ENCODE peak calls at places on chromosomes 13 and 19, in seven cellular contexts. P is suprapubic skin, T is kidney, O is colonic mucosa, G is heart right ventricle, W is spleen, L is adrenal gland. U is an unnamed sample.

GRCh38 chr13:91045351-91046034 is 302.0 kb upstream of the MIR17HG start:
- DNase-seq in T (no peak), G (no peak), O (no peak), L (no peak), W (no peak), P (no peak), U (no peak)

GRCh38 chr13:45368571-45368970 is 27.6 kb upstream of the TPT1 start:
- DNase-seq in T (no peak), W (no peak), L (no peak), G (no peak), P (no peak), O (no peak), U (no peak)

GRCh38 chr13:21047087-21047486 is 14.3 kb downstream of the LATS2 start:
- DNase-seq in P (no peak), G (no peak), O (peak; percentile 16), T (no peak), W (no peak), L (no peak), U (no peak)

GRCh38 chr19:7595466-7596133 is at the start of gene CAMSAP3:
- DNase-seq in P (no peak), T (peak; percentile 83), O (peak; percentile 66), W (no peak), L (peak; percentile 28), G (no peak), U (peak; percentile 93)

GRCh38 chr13:77316430-77316829 is 10.5 kb downstream of the MYCBP2 start:
- DNase-seq in T (no peak), P (no peak), L (no peak), W (no peak), O (no peak), G (no peak), U (no peak)

GRCh38 chr19:18168673-18169381 is 4.8 kb upstream of the IFI30 start:
- DNase-seq in P (no peak), T (no peak), L (no peak), O (no peak), G (no peak), W (peak; percentile 87), U (peak; percentile 88)

GRCh38 chr13:26555413-26555812 is 2.1 kb upstream of the WASF3 start:
- DNase-seq in O (no peak), W (no peak), L (no peak), G (no peak), T (no peak), P (no peak), U (no peak)

GRCh38 chr13:106530209-106530906 is 5.1 kb downstream of the EFNB2 start:
- DNase-seq in L (no peak), P (no peak), W (no peak), O (peak; percentile 34), G (no peak), T (no peak), U (peak; percentile 46)

GRCh38 chr19:33292595-33293254 is 9.6 kb downstream of the CEBPA start:
- DNase-seq in T (peak; percentile 64), L (no peak), G (no peak), O (peak; percentile 81), W (peak; percentile 77), P (no peak), U (no peak)

GRCh38 chr13:24891476-24892108 is 127.6 kb downstream of the RNF17 start:
- DNase-seq in O (no peak), P (no peak), T (no peak), L (no peak), W (no peak), G (no peak), U (peak; percentile 54)

GRCh38 chr13:24893863-24894262 is 129.9 kb downstream of the RNF17 start:
- DNase-seq in T (no peak), W (no peak), G (no peak), O (no peak), P (no peak), L (no peak), U (no peak)

GRCh38 chr13:24892844-24893243 is 128.9 kb downstream of the RNF17 start:
- DNase-seq in T (no peak), P (no peak), O (no peak), L (no peak), W (no peak), G (no peak), U (no peak)

GRCh38 chr13:24894972-24895300 is 131.0 kb downstream of the RNF17 start:
- DNase-seq in P (no peak), L (no peak), O (no peak), T (no peak), G (no peak), W (no peak), U (peak; percentile 72)

DNA sequence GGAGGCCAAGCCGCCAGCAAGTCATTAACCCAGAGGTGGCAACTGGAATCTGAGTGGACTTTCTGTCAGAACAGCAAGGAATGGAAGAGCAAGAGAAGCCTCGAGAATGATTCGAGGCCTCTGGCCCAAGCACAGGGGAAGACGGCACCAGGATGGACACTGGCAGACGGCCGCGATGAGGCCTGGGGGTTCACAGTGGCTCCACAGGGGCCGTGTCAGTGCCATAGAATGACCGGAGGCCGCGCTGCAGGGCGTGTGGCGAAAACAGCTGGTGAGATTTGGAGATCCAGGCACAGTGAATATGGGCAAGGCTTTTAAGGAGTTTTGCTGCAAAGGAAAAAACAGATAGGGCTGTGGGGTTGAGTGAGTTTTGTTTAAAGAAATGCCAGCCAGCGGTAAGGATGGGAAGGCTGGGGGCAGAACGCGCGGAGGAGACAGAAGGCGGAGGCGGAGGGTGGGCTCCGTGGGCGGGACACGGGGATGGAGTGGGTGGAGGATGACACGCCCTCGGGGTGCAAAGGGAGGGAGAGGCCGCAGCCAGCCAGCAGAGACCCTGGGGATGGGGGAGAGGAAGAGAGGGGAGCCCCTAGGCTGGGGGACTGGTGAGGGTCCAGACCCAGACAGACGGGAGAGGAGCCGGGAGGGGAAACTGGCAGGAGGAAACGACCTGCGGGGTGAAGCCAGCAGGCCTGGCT is 130.5 kb downstream of the RNF17 start:
- DNase-seq in W (no peak), P (no peak), L (no peak), G (no peak), O (no peak), T (no peak), U (no peak)
- H3K36me3 ChIP-seq in W (peaks cover 11% of the 10 kb centered on the region), P (peaks cover 9% of the 10 kb centered on the region), L (no peaks in the 10 kb centered on the region), G (peaks cover 61% of the 10 kb centered on the region), O (no peaks in the 10 kb centered on the region), T (no peaks in the 10 kb centered on the region), U (peaks cover 27% of the 10 kb centered on the region)

DNA sequence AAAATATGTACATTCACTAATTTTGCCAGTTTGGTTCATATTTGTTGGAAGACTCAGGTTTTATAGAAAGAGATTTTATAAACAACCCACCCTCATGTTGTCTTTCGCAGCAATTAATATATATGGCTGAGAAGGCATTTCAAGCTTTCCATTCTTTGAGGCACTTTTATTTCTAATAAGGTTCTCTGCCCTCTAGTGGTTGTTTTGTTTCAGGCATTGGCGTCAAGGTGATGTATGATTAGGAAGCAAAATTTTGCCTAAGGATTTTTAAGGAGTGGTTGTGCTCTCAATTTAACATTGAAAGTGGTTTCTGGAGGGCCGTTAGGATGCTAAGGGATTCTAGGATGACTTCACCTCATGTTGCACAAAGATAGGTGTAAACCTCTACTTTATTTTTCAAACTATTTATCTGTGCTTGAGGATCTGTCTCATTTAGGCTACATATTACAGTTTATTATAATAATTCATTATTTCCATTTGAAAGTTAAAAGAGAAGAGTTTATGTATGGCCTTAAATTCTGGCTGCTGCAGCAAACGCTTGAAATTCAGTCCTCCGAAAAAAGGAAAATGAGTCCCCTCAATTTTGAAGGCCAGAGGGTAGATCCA is 35.9 kb downstream of the OXGR1 start:
- DNase-seq in W (no peak), P (no peak), O (no peak), T (no peak), L (peak; percentile 17), G (no peak), U (no peak)
- TF ChIP-seq CTCF in W (peak; percentile 46), P (peak; percentile 61), O (peak; percentile 57), T (peak; percentile 69), L (peak; percentile 62), G (peak; percentile 77), U (peak; percentile 57)

DNA sequence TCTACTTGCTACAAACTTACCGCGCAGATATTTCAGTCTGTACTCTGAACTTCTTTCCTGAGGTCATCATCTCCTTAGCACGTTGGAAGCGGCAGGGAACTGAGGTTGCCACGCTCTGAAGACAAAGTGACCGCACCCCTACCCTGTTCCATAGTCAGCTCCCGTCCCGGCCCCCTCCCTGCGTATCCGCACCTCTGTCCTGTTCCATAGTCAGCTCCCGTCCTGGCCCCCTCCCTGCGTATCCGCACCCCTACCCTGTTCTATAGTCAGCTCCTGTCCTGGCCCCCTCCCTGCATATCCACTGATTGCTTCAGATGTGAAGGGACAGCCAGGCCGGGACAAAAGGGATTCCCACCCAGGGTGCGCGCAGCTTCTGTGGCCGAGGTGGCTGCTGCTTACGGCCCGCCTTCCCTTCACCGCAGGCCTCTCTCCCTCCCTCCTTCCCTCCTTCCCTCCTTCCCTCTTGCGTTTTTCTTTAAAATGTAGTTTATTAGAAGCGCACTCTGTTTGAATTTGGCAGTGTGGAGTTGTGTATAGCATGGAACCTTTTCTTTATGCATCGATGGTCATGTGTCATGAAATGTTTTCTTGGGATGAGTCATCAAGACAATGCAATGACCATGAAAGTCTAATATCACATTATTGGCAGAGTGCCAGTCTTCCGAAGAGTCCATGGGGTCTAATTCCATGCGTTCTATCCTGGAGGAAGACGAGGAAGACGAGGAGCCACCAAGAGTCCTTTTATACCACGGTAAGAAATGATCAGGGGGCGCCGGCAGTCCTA is 21.9 kb upstream of the NDUFS7 start:
- DNase-seq in O (no peak), T (no peak), G (no peak), P (no peak), L (no peak), W (no peak), U (no peak)
- H3K36me3 ChIP-seq in O (no peaks in the 10 kb centered on the region), T (peaks cover 38% of the 10 kb centered on the region), G (peaks cover 85% of the 10 kb centered on the region), P (peaks cover 40% of the 10 kb centered on the region), L (no peaks in the 10 kb centered on the region), W (peaks cover 69% of the 10 kb centered on the region), U (peaks cover 3% of the 10 kb centered on the region)

GRCh38 chr19:15298847-15299567 is 33.3 kb downstream of the BRD4 start:
- DNase-seq in P (no peak), W (peak; percentile 30), O (no peak), L (no peak), T (no peak), G (no peak), U (no peak)

GRCh38 chr19:15296841-15297415 is 35.4 kb downstream of the BRD4 start:
- DNase-seq in O (no peak), L (no peak), P (no peak), G (no peak), T (no peak), W (peak; percentile 20), U (no peak)

GRCh38 chr19:15296353-15296752 is 36.0 kb downstream of the BRD4 start:
- DNase-seq in P (no peak), O (no peak), W (peak; percentile 29), G (peak; percentile 34), L (no peak), T (no peak), U (no peak)

GRCh38 chr19:15299568-15300409 is 32.5 kb downstream of the BRD4 start:
- DNase-seq in T (no peak), G (no peak), W (peak; percentile 11), P (no peak), O (no peak), L (no peak), U (no peak)

DNA sequence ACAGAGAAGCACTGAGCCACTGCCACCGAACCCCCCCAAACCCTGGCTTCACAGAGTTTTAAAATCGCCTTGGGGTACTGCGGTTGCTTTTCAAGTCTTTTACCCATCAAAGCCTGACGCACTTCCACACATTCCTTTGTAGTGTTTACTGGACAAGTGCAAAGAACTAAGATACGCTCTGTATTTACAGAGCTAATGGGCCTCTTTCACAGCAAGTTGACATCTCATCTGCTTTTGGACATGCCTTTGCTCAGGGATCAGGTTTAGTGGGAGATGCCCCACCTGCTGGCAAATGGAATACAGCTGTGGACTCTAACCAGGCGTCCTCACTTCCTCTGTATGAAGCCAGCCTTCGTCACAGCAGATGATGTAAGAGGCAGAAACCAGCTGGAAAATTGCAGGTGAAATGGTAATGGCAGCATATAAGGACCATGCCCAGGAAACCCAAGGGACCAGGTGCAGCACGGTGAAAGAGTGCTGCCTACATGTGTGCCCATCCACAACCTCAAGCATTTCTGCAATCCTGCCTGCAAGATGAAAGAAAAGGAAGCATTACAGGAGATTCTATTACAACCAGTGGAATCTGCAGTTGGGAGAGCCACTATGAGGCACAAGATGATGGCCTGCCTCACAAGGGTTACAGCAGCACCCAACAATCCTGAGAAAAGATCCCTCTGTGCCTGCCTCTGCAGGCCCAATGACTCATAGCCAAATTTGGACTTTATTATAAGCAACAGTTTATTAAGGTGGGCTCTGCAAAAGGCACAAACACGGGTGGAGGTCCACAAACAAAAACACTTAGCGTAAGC is 34.7 kb downstream of the BRD4 start:
- DNase-seq in O (peak; percentile 39), L (no peak), G (no peak), T (no peak), P (no peak), W (peak; percentile 43), U (no peak)
- TF ChIP-seq CTCF in O (no peak), L (no peak), G (no peak), T (no peak), P (no peak), W (no peak), U (no peak)